ENCODE peak calls at places on chromosomes 3 and 15, in five cellular contexts. U, A, Q, O and P are unnamed samples.

GRCh38 chr15:55873024-55873745 is 120.2 kb downstream of the NEDD4 start:
- DNase-seq in Q (no peak), A (no peak), U (no peak), O (no peak), P (no peak)

GRCh38 chr3:10837849-10838248 is 21.8 kb downstream of the SLC6A11 start:
- DNase-seq in A (no peak), U (no peak), Q (no peak), O (no peak), P (no peak)

GRCh38 chr3:66144792-66145733 is 75.7 kb upstream of the SLC25A26 start:
- DNase-seq in U (no peak), A (no peak), Q (no peak), O (peak), P (no peak)

GRCh38 chr15:79887054-79887453 is 9.8 kb downstream of the MTHFS start:
- DNase-seq in O (no peak), Q (no peak), A (no peak), U (no peak), P (no peak)

GRCh38 chr3:71447197-71447596 is 136.3 kb downstream of the FOXP1 start:
- DNase-seq in A (no peak), O (no peak), Q (no peak), U (no peak), P (no peak)

GRCh38 chr15:67064607-67065530 is 533 bp upstream of the SMAD3 start:
- DNase-seq in Q (no peak), U (peak), O (peak), A (peak), P (peak)

GRCh38 chr3:20096135-20096685 is 56.0 kb downstream of the KAT2B start:
- DNase-seq in O (no peak), U (no peak), A (no peak), Q (no peak), P (no peak)

GRCh38 chr3:166570136-166570535 is 732.9 kb upstream of the BCHE start:
- DNase-seq in A (no peak), O (no peak), U (no peak), Q (no peak), P (no peak)

GRCh38 chr3:55484191-55484644 is 2.9 kb downstream of the WNT5A start:
- DNase-seq in O (no peak), A (no peak), Q (no peak), U (peak), P (no peak)